ENCODE peak calls at places on chromosomes 11 and 22, in four cellular contexts. T, X, K and L are unnamed samples.

GRCh38 chr11:1125803-1126202 is 31.9 kb upstream of the MUC5AC start:
- ATAC-seq in T (no peak), K (no peak), X (no peak), L (no peak)

GRCh38 chr11:6927030-6927617 is 898 bp downstream of the ZNF215 start:
- ATAC-seq in T (no peak), K (peak), X (no peak), L (no peak)

GRCh38 chr11:63444181-63444580 is 46.8 kb downstream of the PLAAT5 start:
- ATAC-seq in T (no peak), K (no peak), X (no peak), L (no peak)

GRCh38 chr22:36356708-36357694 is 30.8 kb downstream of the MYH9 start:
- ATAC-seq in X (no peak), T (no peak), K (no peak), L (no peak)

GRCh38 chr11:56841210-56841810 is 92.8 kb upstream of the OR9G4 start:
- ATAC-seq in X (peak), T (peak), K (peak), L (no peak)

GRCh38 chr11:88418508-88418907 is 81.0 kb upstream of the CTSC start:
- ATAC-seq in X (no peak), T (no peak), K (no peak), L (no peak)

GRCh38 chr11:73454987-73455386 is 78.8 kb downstream of the RELT start:
- ATAC-seq in T (no peak), K (no peak), X (no peak), L (peak)

GRCh38 chr11:131217313-131218297 is 152.8 kb upstream of the NTM start:
- ATAC-seq in T (peak), X (no peak), K (peak), L (no peak)

GRCh38 chr11:2481253-2481652 is 36.4 kb downstream of the KCNQ1 start:
- ATAC-seq in T (no peak), X (no peak), K (no peak), L (no peak)

GRCh38 chr11:69832561-69833413 is 13.6 kb upstream of the FGF3 start:
- ATAC-seq in K (no peak), T (no peak), X (peak), L (no peak)

GRCh38 chr11:10351435-10351767 is 46.5 kb downstream of the ADM start:
- ATAC-seq in T (peak), K (no peak), X (no peak), L (no peak)

GRCh38 chr11:86660011-86660595 is 12.3 kb downstream of the ME3 start:
- ATAC-seq in K (no peak), X (peak), T (no peak), L (no peak)

GRCh38 chr22:27456696-27457503 is 344.7 kb downstream of the MN1 start:
- ATAC-seq in X (no peak), T (no peak), K (no peak), L (no peak)

GRCh38 chr22:50696799-50697561 is 24.4 kb downstream of the SHANK3 start:
- ATAC-seq in T (no peak), K (no peak), X (peak), L (peak)

GRCh38 chr11:1728281-1728680 is 22.1 kb downstream of the IFITM10 start:
- ATAC-seq in T (no peak), X (no peak), K (no peak), L (no peak)

GRCh38 chr22:28882878-28883656 is at the start of gene ZNRF3:
- ATAC-seq in T (peak), X (peak), K (peak), L (peak)

GRCh38 chr11:19508166-19508565 is 204.5 kb upstream of the NAV2 start:
- ATAC-seq in X (peak), K (no peak), T (peak), L (peak)

GRCh38 chr11:94241896-94242295 is 62.5 kb upstream of the IZUMO1R start:
- ATAC-seq in K (no peak), X (no peak), T (no peak), L (no peak)

GRCh38 chr22:42596376-42596775 is 18.3 kb downstream of the POLDIP3 start:
- ATAC-seq in T (no peak), K (no peak), X (peak), L (no peak)

GRCh38 chr22:24289138-24289537 is 18.5 kb downstream of the SPECC1L start:
- ATAC-seq in X (peak), T (no peak), K (no peak), L (peak)

GRCh38 chr11:57751676-57752253 is at the start of gene BTBD18:
- ATAC-seq in T (peak), X (peak), K (peak), L (no peak)

GRCh38 chr11:12263141-12263693 is 114.2 kb upstream of the PARVA start:
- ATAC-seq in X (no peak), K (no peak), T (no peak), L (no peak)

GRCh38 chr22:44692662-44693007 is 9.4 kb upstream of the PRR5 start:
- ATAC-seq in K (no peak), X (no peak), T (peak), L (no peak)

GRCh38 chr11:9740202-9740881 is 76.5 kb downstream of the SWAP70 start:
- ATAC-seq in K (no peak), X (no peak), T (no peak), L (no peak)

GRCh38 chr11:37504066-37504611 is 906.1 kb upstream of the RAG2 start:
- ATAC-seq in X (peak), K (peak), T (no peak), L (no peak)

GRCh38 chr11:104541706-104542105 is 356.6 kb downstream of the CASP12 start:
- ATAC-seq in T (no peak), K (no peak), X (no peak), L (no peak)

GRCh38 chr11:129854229-129854805 is 38.7 kb downstream of the TMEM45B start:
- ATAC-seq in K (no peak), X (peak), T (peak), L (no peak)

GRCh38 chr22:38228873-38229740 is 27.3 kb downstream of the MAFF start:
- ATAC-seq in T (no peak), X (peak), K (no peak), L (peak)

GRCh38 chr11:76336597-76336996 is 44.3 kb downstream of the THAP12 start:
- ATAC-seq in T (no peak), X (no peak), K (no peak), L (no peak)

GRCh38 chr22:30390974-30391691 is 3.9 kb upstream of the RNF215 start:
- ATAC-seq in X (no peak), K (peak), T (peak), L (no peak)

GRCh38 chr11:70796601-70797000 is 398.3 kb downstream of the CTTN start:
- ATAC-seq in K (no peak), X (no peak), T (no peak), L (no peak)

GRCh38 chr11:87399341-87399740 is 361.6 kb downstream of the TMEM135 start:
- ATAC-seq in T (no peak), K (no peak), X (peak), L (no peak)

GRCh38 chr11:11170352-11171084 is 182.5 kb downstream of the CSNK2A3 start:
- ATAC-seq in X (no peak), K (peak), T (no peak), L (no peak)

GRCh38 chr22:38180841-38181452 is 683 bp downstream of the PLA2G6 start:
- ATAC-seq in X (peak), T (peak), K (peak), L (no peak)

GRCh38 chr11:72237112-72237931 is 6.7 kb downstream of the PHOX2A start:
- ATAC-seq in K (no peak), X (no peak), T (no peak), L (no peak)

GRCh38 chr11:9506489-9507343 is 45.9 kb downstream of the ZNF143 start:
- ATAC-seq in K (peak), X (peak), T (peak), L (peak)

GRCh38 chr11:69014936-69015549 is 2.0 kb upstream of the MRGPRF start:
- ATAC-seq in T (no peak), X (no peak), K (no peak), L (no peak)

GRCh38 chr22:44620129-44620840 is 81.7 kb upstream of the PRR5 start:
- ATAC-seq in K (peak), T (peak), X (peak), L (peak)

GRCh38 chr22:24170189-24170588 is 11.1 kb upstream of the SUSD2 start:
- ATAC-seq in K (no peak), X (no peak), T (no peak), L (peak)

GRCh38 chr11:114125959-114126358 is 66.4 kb downstream of the ZBTB16 start:
- ATAC-seq in K (no peak), T (no peak), X (no peak), L (no peak)

DNA sequence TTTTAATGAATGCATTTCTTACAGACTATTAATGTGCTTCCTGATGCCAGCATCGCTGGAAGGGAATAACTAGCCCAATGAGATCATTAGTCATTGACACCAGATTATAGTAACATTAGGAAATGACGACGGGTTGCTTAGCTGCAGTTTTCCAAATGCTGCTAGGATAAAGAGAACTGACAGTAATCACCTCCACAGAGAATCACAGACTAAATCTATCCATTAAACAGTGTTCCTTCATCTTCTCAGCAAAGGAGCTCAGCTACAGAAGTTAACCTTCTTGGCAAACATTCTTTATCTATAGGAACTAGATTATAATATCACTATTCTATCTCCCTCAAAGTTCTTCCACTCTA is 97.5 kb downstream of the SIK3 start:
- ATAC-seq in K (no peak), X (peak), T (no peak), L (no peak)
- TF ChIP-seq EP300 in K (no peak), X (no peak), T (no peak), L (no peak)

GRCh38 chr22:46077669-46078099 is 72.6 kb upstream of the PPARA start:
- ATAC-seq in K (no peak), X (no peak), T (no peak), L (no peak)
- TF ChIP-seq POLR2AphosphoS5 in K (no peak), X (no peak), T (no peak), L (no peak)

GRCh38 chr22:19582033-19582693 is 58.0 kb upstream of the CLDN5 start:
- ATAC-seq in X (no peak), K (no peak), T (no peak), L (no peak)
- TF ChIP-seq EP300 in X (no peak), K (no peak), T (no peak), L (no peak)

DNA sequence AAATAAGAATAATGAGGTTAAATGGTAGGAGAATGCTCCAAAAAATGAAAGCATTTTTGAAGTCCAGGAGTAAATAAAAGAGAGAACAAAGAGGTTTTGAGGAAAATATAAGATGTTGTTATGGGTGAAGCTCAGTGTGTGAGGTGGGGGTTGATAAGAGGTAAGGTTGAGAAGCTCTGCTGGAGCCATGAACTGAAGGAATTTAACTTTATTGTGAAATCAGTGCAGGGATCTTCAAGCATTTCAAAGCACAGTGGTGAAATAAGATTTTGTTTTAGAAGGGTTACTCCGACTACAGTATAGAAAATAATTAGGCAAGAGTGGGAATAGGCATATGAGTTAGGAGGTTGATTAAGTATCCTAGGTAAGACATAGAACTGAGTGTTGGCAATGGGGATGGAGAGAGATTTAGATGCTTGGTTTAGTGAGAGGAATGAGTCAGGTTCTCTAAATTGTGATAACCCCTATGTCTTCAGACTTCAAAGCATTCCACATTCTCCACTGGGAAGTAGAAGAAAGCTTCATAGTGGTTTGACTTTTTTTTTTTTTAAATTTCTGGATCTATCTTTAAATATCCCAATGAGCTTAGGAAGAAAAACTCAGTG is 403.2 kb downstream of the AASDHPPT start:
- ATAC-seq in T (no peak), K (no peak), X (no peak), L (no peak)
- TF ChIP-seq POLR2AphosphoS5 in T (no peak), K (no peak), X (no peak), L (no peak)

GRCh38 chr11:120034176-120034575 is 103.7 kb downstream of the TRIM29 start:
- ATAC-seq in K (no peak), T (no peak), X (no peak), L (no peak)
- TF ChIP-seq EP300 in K (no peak), T (no peak), X (no peak), L (no peak)

DNA sequence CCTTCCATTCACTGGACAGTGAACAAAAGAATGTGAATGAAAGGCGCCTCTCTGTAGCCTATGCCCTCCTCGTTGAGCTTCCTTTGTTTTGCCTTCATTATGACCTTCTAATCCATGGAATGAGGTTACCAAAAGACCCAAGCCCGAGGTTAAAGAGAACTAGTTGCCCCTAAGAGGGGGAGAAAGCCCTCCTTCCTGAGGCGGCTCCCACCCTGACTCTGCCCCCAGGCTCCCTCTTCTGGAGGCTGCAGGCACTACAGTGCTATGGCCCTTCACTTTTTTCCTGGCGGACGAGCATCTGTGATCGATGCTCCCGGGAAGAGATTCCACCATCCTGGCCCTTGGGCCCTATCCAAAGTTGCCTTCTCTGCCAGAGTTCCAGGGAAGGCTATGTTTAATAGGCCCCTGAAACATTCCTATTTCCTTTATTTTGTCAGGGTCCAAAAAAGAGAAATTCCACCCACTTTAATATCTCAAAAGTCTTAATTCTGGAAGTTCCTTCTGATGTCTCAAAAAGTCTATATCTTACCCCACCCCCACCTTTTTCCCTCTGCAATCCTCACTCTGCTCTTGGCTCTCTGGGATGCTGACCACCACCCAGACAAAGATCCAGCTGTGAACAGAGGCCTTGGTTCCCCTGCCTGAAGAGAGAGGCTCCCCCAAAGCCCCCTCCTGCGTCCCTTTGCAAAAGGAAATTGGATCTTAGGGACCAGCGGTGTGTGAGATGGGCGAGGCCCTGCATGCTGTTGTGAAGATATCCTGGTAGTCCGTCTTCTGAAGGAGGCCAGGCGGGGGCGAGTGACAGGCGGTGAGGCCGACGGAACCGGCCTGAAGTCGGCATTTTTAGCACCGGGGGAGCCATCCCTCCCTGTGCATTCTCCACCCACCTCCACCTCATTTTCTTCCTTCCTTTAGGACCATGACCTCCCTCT is 147.1 kb downstream of the FEZ1 start:
- ATAC-seq in X (peak), T (peak), K (peak), L (peak)
- TF ChIP-seq POLR2AphosphoS5 in X (no peak), T (no peak), K (no peak), L (no peak)